ENCODE peak calls at places on chromosome 13, in seven cellular contexts. X is fibroblast of the aortic adventitia, U is astrocyte, P is glutamatergic neuron, V is GM06990, B is A549, N is RWPE1. R is an unnamed sample.

GRCh38 chr13:97267418-97268059 is 45.4 kb downstream of the MBNL2 start:
- DNase-seq in X (no peak), U (no peak), P (no peak), V (no peak), B (no peak), N (no peak), R (no peak)

GRCh38 chr13:39364797-39365468 is 238.1 kb downstream of the LHFPL6 start:
- DNase-seq in X (peak; percentile 38), U (peak; percentile 46), P (no peak), V (no peak), B (no peak), N (peak; percentile 23), R (no peak)

GRCh38 chr13:40149611-40150283 is 494.3 kb downstream of the COG6 start:
- DNase-seq in X (peak; percentile 89), U (peak; percentile 89), P (no peak), V (no peak), B (peak; percentile 16), N (peak; percentile 59), R (no peak)

GRCh38 chr13:33193428-33193974 is 92.1 kb downstream of the STARD13 start:
- DNase-seq in X (no peak), U (peak; percentile 75), P (no peak), V (no peak), B (no peak), N (no peak), R (no peak)

GRCh38 chr13:98688373-98688772 is 64.1 kb downstream of the SLC15A1 start:
- DNase-seq in X (no peak), U (no peak), P (no peak), V (no peak), B (no peak), N (no peak), R (no peak)

GRCh38 chr13:99657848-99658265 is 156.6 kb downstream of the TM9SF2 start:
- DNase-seq in X (peak; percentile 5), U (peak; percentile 31), P (peak; percentile 62), V (peak; percentile 39), B (peak; percentile 48), N (no peak), R (peak; percentile 80)

GRCh38 chr13:23460309-23460708 is 26.8 kb upstream of the SACS start:
- DNase-seq in X (no peak), U (no peak), P (no peak), V (peak; percentile 55), B (no peak), N (no peak), R (no peak)

GRCh38 chr13:64158910-64159309 is 2743.3 kb upstream of the PCDH20 start:
- DNase-seq in X (peak; percentile 85), U (peak; percentile 72), P (no peak), V (no peak), B (no peak), N (peak; percentile 0), R (no peak)

GRCh38 chr13:79393564-79394249 is 12.3 kb downstream of the RBM26 start:
- DNase-seq in X (no peak), U (no peak), P (no peak), V (peak; percentile 47), B (no peak), N (no peak), R (no peak)

GRCh38 chr13:43876366-43876765 is 3.2 kb downstream of the CCDC122 start:
- DNase-seq in X (no peak), U (no peak), P (no peak), V (no peak), B (no peak), N (no peak), R (no peak)

GRCh38 chr13:89115307-89115706 is 1444.1 kb downstream of the SLITRK5 start:
- DNase-seq in X (no peak), U (no peak), P (no peak), V (no peak), B (no peak), N (no peak), R (no peak)

GRCh38 chr13:73828811-73829210 is 305.4 kb downstream of the KLF12 start:
- DNase-seq in X (no peak), U (no peak), P (no peak), V (no peak), B (no peak), N (no peak), R (no peak)

GRCh38 chr13:112744306-112745021 is 54.6 kb downstream of the ATP11A start:
- DNase-seq in X (peak; percentile 52), U (peak; percentile 66), P (no peak), V (no peak), B (no peak), N (no peak), R (no peak)

GRCh38 chr13:65508338-65508737 is 1721.8 kb downstream of the PCDH9 start:
- DNase-seq in X (no peak), U (no peak), P (no peak), V (no peak), B (no peak), N (no peak), R (no peak)

GRCh38 chr13:112775791-112776279 is 86.0 kb downstream of the ATP11A start:
- DNase-seq in X (no peak), U (no peak), P (peak; percentile 56), V (no peak), B (no peak), N (no peak), R (peak; percentile 70)

GRCh38 chr13:77309254-77309653 is 17.6 kb downstream of the MYCBP2 start:
- DNase-seq in X (no peak), U (no peak), P (no peak), V (no peak), B (no peak), N (no peak), R (no peak)

GRCh38 chr13:54287062-54287764 is 1258.6 kb downstream of the OLFM4 start:
- DNase-seq in X (no peak), U (no peak), P (no peak), V (no peak), B (no peak), N (no peak), R (peak; percentile 44)

GRCh38 chr13:106630162-106630561 is 62.2 kb upstream of the ARGLU1 start:
- DNase-seq in X (no peak), U (no peak), P (no peak), V (no peak), B (no peak), N (no peak), R (no peak)

GRCh38 chr13:75959861-75960481 is 323.8 kb downstream of the LMO7 start:
- DNase-seq in X (no peak), U (no peak), P (no peak), V (no peak), B (no peak), N (no peak), R (no peak)

GRCh38 chr13:102317593-102317992 is 84.3 kb downstream of the FGF14 start:
- DNase-seq in X (peak; percentile 82), U (peak; percentile 44), P (no peak), V (no peak), B (no peak), N (no peak), R (peak; percentile 54)

GRCh38 chr13:101919541-101920306 is 467.2 kb downstream of the ITGBL1 start:
- DNase-seq in X (peak; percentile 20), U (peak; percentile 23), P (peak; percentile 48), V (no peak), B (no peak), N (no peak), R (peak; percentile 45)

DNA sequence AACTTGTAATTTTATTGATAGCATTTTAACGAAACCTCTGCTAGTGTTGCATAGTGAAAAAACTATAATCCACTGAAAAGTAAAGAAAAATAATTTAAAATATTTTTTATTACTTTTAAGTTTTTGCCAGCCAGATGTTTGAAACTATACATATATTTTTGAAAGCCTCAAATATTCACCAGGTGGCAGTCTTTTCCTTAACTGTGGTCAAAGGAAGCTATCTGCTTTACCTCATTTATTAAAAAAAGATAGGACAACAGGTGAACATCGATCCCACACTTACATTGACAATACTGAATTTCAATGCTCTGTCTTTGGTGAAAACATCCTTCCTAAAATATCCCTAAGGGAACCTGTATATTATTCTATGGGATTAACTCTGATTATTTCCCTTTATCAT is 100.5 kb downstream of the TRPC4 start:
- DNase-seq in X (no peak), U (no peak), P (no peak), V (no peak), B (no peak), N (peak; percentile 13), R (no peak)
- TF ChIP-seq CTCF in X (peak; percentile 14), U (no peak), P (no peak), V (no peak), B (no peak), N (no peak), R (no peak)

GRCh38 chr13:46903748-46904147 is 6.9 kb upstream of the HTR2A start:
- DNase-seq in X (peak; percentile 40), U (peak; percentile 45), P (no peak), V (no peak), B (no peak), N (peak; percentile 13), R (no peak)
- TF ChIP-seq CTCF in X (no peak), U (no peak), P (no peak), V (no peak), B (no peak), N (no peak), R (no peak)

GRCh38 chr13:57552441-57552840 is 79.1 kb upstream of the PCDH17 start:
- DNase-seq in X (no peak), U (no peak), P (no peak), V (no peak), B (no peak), N (no peak), R (no peak)

GRCh38 chr13:57553932-57554331 is 77.6 kb upstream of the PCDH17 start:
- DNase-seq in X (no peak), U (no peak), P (no peak), V (no peak), B (no peak), N (no peak), R (no peak)

DNA sequence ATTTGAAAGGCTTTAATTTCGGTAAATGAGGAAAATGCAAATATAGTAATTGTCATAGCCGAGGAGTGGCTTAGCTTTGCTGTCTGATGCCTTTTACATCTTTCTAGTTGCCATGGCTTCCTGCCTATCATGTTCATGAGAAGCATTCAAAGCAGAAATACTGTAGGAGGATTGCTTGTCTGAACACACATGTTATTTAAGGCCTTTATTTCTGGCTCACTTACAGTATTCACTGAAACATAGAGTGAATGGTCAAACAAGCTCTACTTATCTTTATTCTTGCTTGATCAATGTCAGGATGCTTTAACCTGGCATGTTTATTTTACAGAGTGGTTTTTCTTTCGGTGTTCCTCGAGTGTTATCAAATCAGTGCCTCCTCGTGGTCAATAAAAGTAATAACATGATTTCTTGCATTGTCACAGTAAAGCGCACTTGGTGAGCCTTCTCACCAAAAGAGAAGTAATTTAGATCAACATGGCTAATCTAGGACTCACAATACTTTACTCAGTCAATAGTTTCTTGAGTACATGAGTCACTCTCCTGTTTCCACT is 73.5 kb upstream of the PCDH17 start:
- DNase-seq in X (no peak), U (no peak), P (no peak), V (no peak), B (peak; percentile 1), N (no peak), R (no peak)
- TF ChIP-seq CTCF in X (no peak), U (peak; percentile 12), P (peak; percentile 80), V (no peak), B (no peak), N (no peak), R (no peak)

GRCh38 chr13:44967656-44968451 is 21.4 kb downstream of the NUFIP1 start:
- DNase-seq in X (peak; percentile 50), U (no peak), P (no peak), V (no peak), B (peak; percentile 18), N (no peak), R (no peak)
- TF ChIP-seq CTCF in X (peak; percentile 42), U (no peak), P (no peak), V (no peak), B (no peak), N (no peak), R (no peak)

R was measured in WERI-Rb-1.